ENCODE peak calls at places on chromosomes 3 and 15, in five cellular contexts. One of them, this sample, is unnamed.
A peak's percentile ranks its signal among the peaks of the same experiment; 100 is the strongest.

GRCh38 chr15:63818191-63818590 is 15.6 kb downstream of the HERC1 start:
- DNase-seq in spleen: no peak
- DNase-seq in GM23248: no peak
- DNase-seq in Peyer's patch: no peak
- DNase-seq in CD4-positive, CD25-positive, alpha-beta regulatory T cell: no peak
- DNase-seq in this sample: no peak

GRCh38 chr3:131388400-131388799 is 6.8 kb downstream of the NUDT16 start:
- DNase-seq in spleen: no peak
- DNase-seq in GM23248: peak; percentile 48
- DNase-seq in Peyer's patch: no peak
- DNase-seq in CD4-positive, CD25-positive, alpha-beta regulatory T cell: no peak
- DNase-seq in this sample: no peak

GRCh38 chr15:65524226-65524625 is 6.0 kb upstream of the HACD3 start:
- DNase-seq in spleen: no peak
- DNase-seq in GM23248: no peak
- DNase-seq in Peyer's patch: no peak
- DNase-seq in CD4-positive, CD25-positive, alpha-beta regulatory T cell: no peak
- DNase-seq in this sample: no peak

GRCh38 chr3:28651159-28651558 is 302.5 kb upstream of the AZI2 start:
- DNase-seq in spleen: no peak
- DNase-seq in GM23248: peak; percentile 52
- DNase-seq in Peyer's patch: no peak
- DNase-seq in CD4-positive, CD25-positive, alpha-beta regulatory T cell: no peak
- DNase-seq in this sample: no peak

GRCh38 chr15:73134196-73134595 is 81.9 kb downstream of the NEO1 start:
- DNase-seq in spleen: no peak
- DNase-seq in GM23248: no peak
- DNase-seq in Peyer's patch: no peak
- DNase-seq in CD4-positive, CD25-positive, alpha-beta regulatory T cell: no peak
- DNase-seq in this sample: no peak

GRCh38 chr3:63921741-63922482 is 9.7 kb upstream of the SCAANT1 start:
- DNase-seq in spleen: no peak
- DNase-seq in GM23248: no peak
- DNase-seq in Peyer's patch: no peak
- DNase-seq in CD4-positive, CD25-positive, alpha-beta regulatory T cell: no peak
- DNase-seq in this sample: no peak

GRCh38 chr3:40086890-40087884 is 222.3 kb upstream of the EIF1B start:
- DNase-seq in spleen: no peak
- DNase-seq in GM23248: peak; percentile 70
- DNase-seq in Peyer's patch: no peak
- DNase-seq in CD4-positive, CD25-positive, alpha-beta regulatory T cell: no peak
- DNase-seq in this sample: no peak

GRCh38 chr3:142929890-142930289 is 33.6 kb downstream of the PAQR9 start:
- DNase-seq in spleen: no peak
- DNase-seq in GM23248: no peak
- DNase-seq in Peyer's patch: no peak
- DNase-seq in CD4-positive, CD25-positive, alpha-beta regulatory T cell: no peak
- DNase-seq in this sample: no peak

GRCh38 chr15:44489464-44489863 is 47.5 kb upstream of the EIF3J start:
- DNase-seq in spleen: no peak
- DNase-seq in GM23248: peak; percentile 86
- DNase-seq in Peyer's patch: no peak
- DNase-seq in CD4-positive, CD25-positive, alpha-beta regulatory T cell: peak; percentile 16
- DNase-seq in this sample: no peak

GRCh38 chr3:64257096-64257755 is 32.0 kb upstream of the PRICKLE2 start:
- DNase-seq in spleen: no peak
- DNase-seq in GM23248: peak; percentile 56
- DNase-seq in Peyer's patch: no peak
- DNase-seq in CD4-positive, CD25-positive, alpha-beta regulatory T cell: no peak
- DNase-seq in this sample: no peak

GRCh38 chr3:31050296-31050695 is 155.8 kb upstream of the GADL1 start:
- DNase-seq in spleen: no peak
- DNase-seq in GM23248: no peak
- DNase-seq in Peyer's patch: no peak
- DNase-seq in CD4-positive, CD25-positive, alpha-beta regulatory T cell: no peak
- DNase-seq in this sample: no peak

GRCh38 chr15:74062236-74062635 is 20.1 kb downstream of the GOLGA6A start:
- DNase-seq in spleen: peak; percentile 47
- DNase-seq in GM23248: no peak
- DNase-seq in Peyer's patch: no peak
- DNase-seq in CD4-positive, CD25-positive, alpha-beta regulatory T cell: no peak
- DNase-seq in this sample: no peak

GRCh38 chr15:68642491-68642845 is 63.7 kb downstream of the CORO2B start:
- DNase-seq in spleen: peak; percentile 64
- DNase-seq in GM23248: no peak
- DNase-seq in Peyer's patch: no peak
- DNase-seq in CD4-positive, CD25-positive, alpha-beta regulatory T cell: no peak
- DNase-seq in this sample: no peak
- H3K27ac ChIP-seq in spleen: no peak overlapping the region
- H3K27ac ChIP-seq in GM23248: no peak overlapping the region
- H3K27ac ChIP-seq in Peyer's patch: no peak overlapping the region
- H3K27ac ChIP-seq in CD4-positive, CD25-positive, alpha-beta regulatory T cell: no peak overlapping the region
- H3K27ac ChIP-seq in this sample: no peak overlapping the region

GRCh38 chr3:184868477-184868876 is 56.5 kb downstream of the VPS8 start:
- DNase-seq in spleen: no peak
- DNase-seq in GM23248: no peak
- DNase-seq in Peyer's patch: no peak
- DNase-seq in CD4-positive, CD25-positive, alpha-beta regulatory T cell: no peak
- DNase-seq in this sample: no peak
- H3K27ac ChIP-seq in spleen: no peak overlapping the region
- H3K27ac ChIP-seq in GM23248: no peak overlapping the region
- H3K27ac ChIP-seq in Peyer's patch: no peak overlapping the region
- H3K27ac ChIP-seq in CD4-positive, CD25-positive, alpha-beta regulatory T cell: no peak overlapping the region
- H3K27ac ChIP-seq in this sample: no peak overlapping the region

GRCh38 chr3:160129459-160130061 is 95.7 kb upstream of the C3orf80 start:
- DNase-seq in spleen: no peak
- DNase-seq in GM23248: peak; percentile 96
- DNase-seq in Peyer's patch: no peak
- DNase-seq in CD4-positive, CD25-positive, alpha-beta regulatory T cell: peak; percentile 3
- DNase-seq in this sample: no peak
- H3K27ac ChIP-seq in spleen: no peak overlapping the region
- H3K27ac ChIP-seq in GM23248: peak overlapping the region; percentile 64
- H3K27ac ChIP-seq in Peyer's patch: no peak overlapping the region
- H3K27ac ChIP-seq in CD4-positive, CD25-positive, alpha-beta regulatory T cell: no peak overlapping the region
- H3K27ac ChIP-seq in this sample: no peak overlapping the region

GRCh38 chr3:195887670-195888069 is 20.7 kb downstream of the TNK2 start:
- DNase-seq in spleen: no peak
- DNase-seq in GM23248: no peak
- DNase-seq in Peyer's patch: no peak
- DNase-seq in CD4-positive, CD25-positive, alpha-beta regulatory T cell: no peak
- DNase-seq in this sample: no peak

GRCh38 chr3:195885036-195885871 is 23.1 kb downstream of the TNK2 start:
- DNase-seq in spleen: peak; percentile 74
- DNase-seq in GM23248: no peak
- DNase-seq in Peyer's patch: peak; percentile 76
- DNase-seq in CD4-positive, CD25-positive, alpha-beta regulatory T cell: no peak
- DNase-seq in this sample: no peak

GRCh38 chr3:195888311-195888761 is 20.0 kb downstream of the TNK2 start:
- DNase-seq in spleen: no peak
- DNase-seq in GM23248: no peak
- DNase-seq in Peyer's patch: no peak
- DNase-seq in CD4-positive, CD25-positive, alpha-beta regulatory T cell: no peak
- DNase-seq in this sample: no peak

GRCh38 chr3:195884691-195885035 is 23.7 kb downstream of the TNK2 start:
- DNase-seq in spleen: peak; percentile 54
- DNase-seq in GM23248: no peak
- DNase-seq in Peyer's patch: no peak
- DNase-seq in CD4-positive, CD25-positive, alpha-beta regulatory T cell: no peak
- DNase-seq in this sample: no peak

GRCh38 chr3:195886181-195887141 is 21.9 kb downstream of the TNK2 start:
- DNase-seq in spleen: no peak
- DNase-seq in GM23248: peak; percentile 67
- DNase-seq in Peyer's patch: no peak
- DNase-seq in CD4-positive, CD25-positive, alpha-beta regulatory T cell: no peak
- DNase-seq in this sample: no peak
- H3K27ac ChIP-seq in spleen: no peak overlapping the region
- H3K27ac ChIP-seq in GM23248: peak overlapping the region; percentile 2
- H3K27ac ChIP-seq in Peyer's patch: no peak overlapping the region
- H3K27ac ChIP-seq in CD4-positive, CD25-positive, alpha-beta regulatory T cell: no peak overlapping the region
- H3K27ac ChIP-seq in this sample: no peak overlapping the region

GRCh38 chr3:170056710-170057454 is 19.1 kb downstream of the GPR160 start:
- DNase-seq in spleen: no peak
- DNase-seq in GM23248: no peak
- DNase-seq in Peyer's patch: no peak
- DNase-seq in CD4-positive, CD25-positive, alpha-beta regulatory T cell: peak; percentile 46
- DNase-seq in this sample: no peak

GRCh38 chr3:170057550-170057949 is 19.8 kb downstream of the GPR160 start:
- DNase-seq in spleen: no peak
- DNase-seq in GM23248: no peak
- DNase-seq in Peyer's patch: no peak
- DNase-seq in CD4-positive, CD25-positive, alpha-beta regulatory T cell: no peak
- DNase-seq in this sample: no peak

GRCh38 chr3:170059447-170059846 is 21.7 kb downstream of the GPR160 start:
- DNase-seq in spleen: no peak
- DNase-seq in GM23248: no peak
- DNase-seq in Peyer's patch: no peak
- DNase-seq in CD4-positive, CD25-positive, alpha-beta regulatory T cell: no peak
- DNase-seq in this sample: no peak

GRCh38 chr3:170055209-170055608 is 17.4 kb downstream of the GPR160 start:
- DNase-seq in spleen: no peak
- DNase-seq in GM23248: peak; percentile 57
- DNase-seq in Peyer's patch: no peak
- DNase-seq in CD4-positive, CD25-positive, alpha-beta regulatory T cell: peak; percentile 21
- DNase-seq in this sample: no peak

DNA sequence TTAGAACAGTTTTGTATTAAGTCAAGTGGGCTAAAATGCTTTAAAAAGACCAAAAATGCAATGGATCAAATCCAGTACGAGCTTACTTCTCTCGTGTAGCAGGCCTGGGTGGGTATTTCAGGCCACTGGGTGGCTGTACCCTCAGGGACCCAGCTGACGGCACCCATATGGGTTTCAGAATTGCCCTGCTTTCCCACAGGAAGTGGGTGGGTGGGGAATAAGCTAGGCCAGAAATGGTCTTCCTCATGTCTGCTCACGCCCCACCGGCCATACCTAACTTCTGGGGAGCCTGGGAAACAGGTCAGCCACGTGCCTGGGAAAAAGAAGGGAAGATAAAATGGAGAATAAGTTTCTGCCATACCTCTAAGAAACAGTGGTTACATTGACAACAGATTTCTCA is 20.3 kb downstream of the GPR160 start:
- DNase-seq in spleen: peak; percentile 70
- DNase-seq in GM23248: no peak
- DNase-seq in Peyer's patch: no peak
- DNase-seq in CD4-positive, CD25-positive, alpha-beta regulatory T cell: peak; percentile 14
- DNase-seq in this sample: no peak
- H3K27ac ChIP-seq in spleen: no peak overlapping the region
- H3K27ac ChIP-seq in GM23248: no peak overlapping the region
- H3K27ac ChIP-seq in Peyer's patch: no peak overlapping the region
- H3K27ac ChIP-seq in CD4-positive, CD25-positive, alpha-beta regulatory T cell: no peak overlapping the region
- H3K27ac ChIP-seq in this sample: no peak overlapping the region

GRCh38 chr15:49844390-49844789 is 223.5 kb downstream of the DTWD1 start:
- DNase-seq in spleen: no peak
- DNase-seq in GM23248: no peak
- DNase-seq in Peyer's patch: peak; percentile 54
- DNase-seq in CD4-positive, CD25-positive, alpha-beta regulatory T cell: no peak
- DNase-seq in this sample: no peak
- H3K27ac ChIP-seq in spleen: no peak overlapping the region
- H3K27ac ChIP-seq in GM23248: no peak overlapping the region
- H3K27ac ChIP-seq in Peyer's patch: no peak overlapping the region
- H3K27ac ChIP-seq in CD4-positive, CD25-positive, alpha-beta regulatory T cell: no peak overlapping the region
- H3K27ac ChIP-seq in this sample: no peak overlapping the region

DNA sequence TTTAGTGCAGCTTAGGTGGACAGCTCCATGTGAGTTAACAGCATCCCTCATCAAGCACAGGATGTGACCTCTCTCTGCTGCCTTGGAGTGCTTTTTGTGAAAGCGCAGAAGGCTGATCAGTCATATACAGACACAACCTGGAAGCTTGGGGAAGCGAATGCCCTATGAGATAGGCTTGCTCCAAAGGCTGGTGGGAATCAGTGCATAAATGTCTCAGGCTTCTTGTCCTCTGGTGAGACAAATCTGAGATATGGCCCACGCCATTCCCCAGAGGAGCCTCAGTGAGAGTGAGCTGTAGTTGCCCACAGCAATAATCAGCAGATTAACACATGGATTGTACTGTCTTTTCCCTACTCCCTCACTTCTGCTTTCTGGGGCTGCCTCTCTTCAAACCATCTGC is 113.5 kb downstream of the OXSM start:
- DNase-seq in spleen: no peak
- DNase-seq in GM23248: no peak
- DNase-seq in Peyer's patch: no peak
- DNase-seq in CD4-positive, CD25-positive, alpha-beta regulatory T cell: no peak
- DNase-seq in this sample: no peak
- H3K27ac ChIP-seq in spleen: no peak overlapping the region
- H3K27ac ChIP-seq in GM23248: no peak overlapping the region
- H3K27ac ChIP-seq in Peyer's patch: no peak overlapping the region
- H3K27ac ChIP-seq in CD4-positive, CD25-positive, alpha-beta regulatory T cell: no peak overlapping the region
- H3K27ac ChIP-seq in this sample: no peak overlapping the region

GRCh38 chr15:75674366-75674765 is 26.7 kb downstream of the SNX33 start:
- DNase-seq in spleen: no peak
- DNase-seq in GM23248: no peak
- DNase-seq in Peyer's patch: no peak
- DNase-seq in CD4-positive, CD25-positive, alpha-beta regulatory T cell: no peak
- DNase-seq in this sample: no peak
- H3K27ac ChIP-seq in spleen: no peak overlapping the region
- H3K27ac ChIP-seq in GM23248: no peak overlapping the region
- H3K27ac ChIP-seq in Peyer's patch: no peak overlapping the region
- H3K27ac ChIP-seq in CD4-positive, CD25-positive, alpha-beta regulatory T cell: no peak overlapping the region
- H3K27ac ChIP-seq in this sample: no peak overlapping the region

GRCh38 chr15:58178668-58179067 is 40.5 kb downstream of the AQP9 start:
- DNase-seq in spleen: no peak
- DNase-seq in GM23248: no peak
- DNase-seq in Peyer's patch: no peak
- DNase-seq in CD4-positive, CD25-positive, alpha-beta regulatory T cell: no peak
- DNase-seq in this sample: no peak

GRCh38 chr15:58175955-58176354 is 37.8 kb downstream of the AQP9 start:
- DNase-seq in spleen: no peak
- DNase-seq in GM23248: no peak
- DNase-seq in Peyer's patch: no peak
- DNase-seq in CD4-positive, CD25-positive, alpha-beta regulatory T cell: no peak
- DNase-seq in this sample: no peak

GRCh38 chr15:58182460-58183163 is 44.4 kb downstream of the AQP9 start:
- DNase-seq in spleen: no peak
- DNase-seq in GM23248: peak; percentile 75
- DNase-seq in Peyer's patch: no peak
- DNase-seq in CD4-positive, CD25-positive, alpha-beta regulatory T cell: peak; percentile 45
- DNase-seq in this sample: no peak

GRCh38 chr15:58179741-58180381 is 41.7 kb downstream of the AQP9 start:
- DNase-seq in spleen: no peak
- DNase-seq in GM23248: peak; percentile 65
- DNase-seq in Peyer's patch: no peak
- DNase-seq in CD4-positive, CD25-positive, alpha-beta regulatory T cell: no peak
- DNase-seq in this sample: no peak

DNA sequence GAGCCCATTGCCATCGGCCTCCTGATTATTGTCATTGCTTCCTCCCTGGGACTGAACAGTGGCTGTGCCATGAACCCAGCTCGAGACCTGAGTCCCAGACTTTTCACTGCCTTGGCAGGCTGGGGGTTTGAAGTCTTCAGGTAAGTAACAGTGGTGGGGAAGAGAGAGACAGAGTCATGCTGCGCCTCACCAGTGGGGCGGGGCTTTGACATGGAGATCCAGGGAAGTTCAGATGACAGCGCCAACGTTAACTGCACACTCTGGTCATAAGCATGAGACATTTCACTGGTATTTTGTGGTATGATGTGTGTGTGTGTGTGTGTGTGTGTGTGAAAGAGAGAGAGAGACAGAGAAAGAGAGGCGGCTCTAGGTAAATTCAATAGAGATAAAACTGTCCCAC is 41.0 kb downstream of the AQP9 start:
- DNase-seq in spleen: no peak
- DNase-seq in GM23248: peak; percentile 37
- DNase-seq in Peyer's patch: no peak
- DNase-seq in CD4-positive, CD25-positive, alpha-beta regulatory T cell: no peak
- DNase-seq in this sample: no peak
- H3K27ac ChIP-seq in spleen: no peak overlapping the region
- H3K27ac ChIP-seq in GM23248: no peak overlapping the region
- H3K27ac ChIP-seq in Peyer's patch: no peak overlapping the region
- H3K27ac ChIP-seq in CD4-positive, CD25-positive, alpha-beta regulatory T cell: no peak overlapping the region
- H3K27ac ChIP-seq in this sample: no peak overlapping the region